ENCODE peak calls at places on chromosome X, in eight cellular contexts. A is upper lobe of right lung; D is activated gamma-delta T cell treated with Interleukin-2 at 50 U/mL for 16 hours; N is stimulated activated CD8-positive, alpha-beta memory T cell treated with anti-CD3 and anti-CD28 coated beads, Interleukin-7, amount 100 ng/mL, for 1 hour; E is psoas muscle; R is activated naive CD8-positive, alpha-beta T cell treated with anti-CD3 and anti-CD28 coated beads, Interleukin-2, amount 50 U/mL, for 16 hours; X is hypothalamus; U is NCI-H1105 treated with DMSO at 0.1 percent for 48 hours. M is an unnamed sample.

GRCh38 chrX:1778817-1779216 is 164.0 kb downstream of the ASMT start:
- DNase-seq in A (no peak), D (no peak), N (no peak), E (no peak), R (no peak), X (no peak), U (no peak), M (no peak)

GRCh38 chrX:39336709-39337294 is 535.5 kb downstream of the MID1IP1 start:
- DNase-seq in A (no peak), D (no peak), N (no peak), E (no peak), R (no peak), X (no peak), U (peak; percentile 71), M (peak; percentile 85)

GRCh38 chrX:103248553-103248952 is 6.4 kb downstream of the TCEAL8 start:
- DNase-seq in A (no peak), D (no peak), N (no peak), E (no peak), R (no peak), X (no peak), U (peak; percentile 7), M (peak; percentile 0)

GRCh38 chrX:40097101-40097491 is 662 bp downstream of the BCOR start:
- DNase-seq in A (peak; percentile 69), D (no peak), N (no peak), E (no peak), R (no peak), X (no peak), U (no peak), M (no peak)

GRCh38 chrX:150044556-150044955 is 106.3 kb upstream of the EOLA2 start:
- DNase-seq in A (no peak), D (no peak), N (no peak), E (no peak), R (no peak), X (no peak), U (no peak), M (no peak)

GRCh38 chrX:74422576-74423288 is 1.4 kb downstream of the SLC16A2 start:
- DNase-seq in A (peak; percentile 75), D (no peak), N (no peak), E (peak; percentile 61), R (no peak), X (peak; percentile 27), U (no peak), M (peak; percentile 15)

GRCh38 chrX:108914791-108915190 is 178.4 kb upstream of the IRS4 start:
- DNase-seq in A (no peak), D (no peak), N (no peak), E (no peak), R (no peak), X (no peak), U (no peak), M (no peak)

GRCh38 chrX:147911192-147912022 is at the start of gene FMR1:
- DNase-seq in A (peak; percentile 95), D (peak; percentile 93), N (peak; percentile 88), E (peak; percentile 92), R (peak; percentile 84), X (peak; percentile 84), U (peak; percentile 94), M (peak; percentile 96)

GRCh38 chrX:17792842-17793241 is 55.5 kb downstream of the SCML1 start:
- DNase-seq in A (no peak), D (no peak), N (no peak), E (no peak), R (no peak), X (no peak), U (no peak), M (no peak)

GRCh38 chrX:6226053-6226645 is 2.5 kb downstream of the NLGN4X start:
- DNase-seq in A (no peak), D (no peak), N (no peak), E (peak; percentile 11), R (no peak), X (peak; percentile 7), U (peak; percentile 44), M (peak; percentile 71)

GRCh38 chrX:130173190-130173895 is 1.6 kb downstream of the RAB33A start:
- DNase-seq in A (no peak), D (no peak), N (no peak), E (peak; percentile 44), R (no peak), X (no peak), U (no peak), M (no peak)

GRCh38 chrX:74931214-74931613 is 6.0 kb upstream of the NEXMIF start:
- DNase-seq in A (no peak), D (no peak), N (no peak), E (no peak), R (no peak), X (no peak), U (no peak), M (no peak)

GRCh38 chrX:149937881-149938426 is 337 bp downstream of the EOLA2 start:
- DNase-seq in A (peak; percentile 66), D (peak; percentile 11), N (no peak), E (peak; percentile 25), R (no peak), X (no peak), U (no peak), M (peak; percentile 26)

GRCh38 chrX:68633981-68634380 is 13.5 kb upstream of the STARD8 start:
- DNase-seq in A (no peak), D (no peak), N (no peak), E (no peak), R (no peak), X (no peak), U (no peak), M (no peak)

GRCh38 chrX:9327747-9328145 is 137.1 kb upstream of the TBL1X start:
- DNase-seq in A (no peak), D (no peak), N (no peak), E (no peak), R (no peak), X (no peak), U (no peak), M (no peak)

GRCh38 chrX:102138064-102138463 is 4.2 kb downstream of the TCEAL6 start:
- DNase-seq in A (no peak), D (no peak), N (no peak), E (no peak), R (no peak), X (no peak), U (no peak), M (no peak)

GRCh38 chrX:103552236-103552635 is 32.9 kb upstream of the RAB40A start:
- DNase-seq in A (no peak), D (no peak), N (no peak), E (no peak), R (no peak), X (no peak), U (no peak), M (no peak)

GRCh38 chrX:19593684-19594083 is 78.4 kb upstream of the MAP3K15 start:
- DNase-seq in A (no peak), D (no peak), N (no peak), E (no peak), R (no peak), X (no peak), U (peak; percentile 12), M (peak; percentile 6)

GRCh38 chrX:129694805-129695204 is 40.0 kb upstream of the APLN start:
- DNase-seq in A (no peak), D (no peak), N (no peak), E (no peak), R (no peak), X (no peak), U (no peak), M (no peak)